ENCODE peak calls at places on chromosomes 4 and X, in six cellular contexts. J is mammary epithelial cell, S is GM12864, V is bronchial epithelial cell, D is astrocyte, H is A549. C is an unnamed sample.

GRCh38 chr4:145178740-145179139 is 1.6 kb downstream of the OTUD4 start:
- DNase-seq in J (peak), H (no peak), S (no peak), V (no peak), D (peak), C (no peak)

GRCh38 chr4:116599859-116600258 is 485.5 kb downstream of the TRAM1L1 start:
- DNase-seq in J (no peak), H (no peak), V (no peak), D (no peak), S (no peak), C (no peak)

GRCh38 chr4:99859618-99860017 is 34.6 kb downstream of the LAMTOR3 start:
- DNase-seq in V (no peak), J (no peak), D (no peak), S (no peak), H (no peak), C (no peak)

GRCh38 chrX:71128915-71129765 is 10.7 kb downstream of the MED12 start:
- DNase-seq in V (peak), H (peak), J (peak), S (no peak), D (peak), C (peak)

GRCh38 chr4:22416403-22416802 is 99.5 kb downstream of the ADGRA3 start:
- DNase-seq in D (peak), J (no peak), H (no peak), S (no peak), V (no peak), C (peak)

GRCh38 chr4:107801766-107802211 is 22.9 kb upstream of the SGMS2 start:
- DNase-seq in V (peak), H (no peak), J (peak), D (peak), S (no peak), C (no peak)

GRCh38 chr4:168208957-168209614 is 109.5 kb downstream of the DDX60 start:
- DNase-seq in H (no peak), J (no peak), S (no peak), V (no peak), D (no peak), C (no peak)

GRCh38 chrX:150902434-150903109 is 4.1 kb upstream of the CD99L2 start:
- DNase-seq in V (no peak), D (no peak), S (no peak), H (no peak), J (no peak), C (no peak)

GRCh38 chr4:5788144-5788543 is 77.1 kb downstream of the EVC start:
- DNase-seq in H (no peak), S (no peak), D (no peak), J (no peak), V (no peak), C (no peak)

GRCh38 chr4:2259036-2259540 is 2.8 kb downstream of the MXD4 start:
- DNase-seq in S (no peak), J (no peak), V (no peak), H (no peak), D (no peak), C (no peak)

GRCh38 chrX:21528076-21528475 is 130.1 kb downstream of the KLHL34 start:
- DNase-seq in V (peak), H (no peak), J (no peak), S (no peak), D (no peak), C (peak)

GRCh38 chr4:119084503-119084902 is 51.1 kb upstream of the MYOZ2 start:
- DNase-seq in S (no peak), H (no peak), D (no peak), J (no peak), V (no peak), C (no peak)

GRCh38 chrX:63686878-63687714 is 97.9 kb downstream of the ARHGEF9 start:
- DNase-seq in S (peak), V (peak), H (peak), J (peak), D (peak), C (peak)

GRCh38 chr4:143700060-143700419 is 435 bp downstream of the FREM3 start:
- DNase-seq in H (no peak), J (peak), D (peak), S (no peak), V (no peak), C (peak)

GRCh38 chr4:16253127-16253960 is 27.1 kb upstream of the TAPT1 start:
- DNase-seq in J (peak), H (peak), D (peak), V (peak), S (no peak), C (peak)

GRCh38 chrX:8743126-8743732 is 11.3 kb upstream of the ANOS1 start:
- DNase-seq in H (no peak), S (no peak), J (peak), V (no peak), D (no peak), C (peak)

GRCh38 chrX:72621619-72622485 is 49.2 kb upstream of the HDAC8 start:
- DNase-seq in J (peak), S (peak), H (peak), D (peak), V (peak), C (peak)

GRCh38 chr4:167623241-167623572 is 388.9 kb upstream of the SPOCK3 start:
- DNase-seq in S (no peak), H (no peak), D (no peak), J (no peak), V (no peak), C (no peak)

GRCh38 chr4:142656178-142656577 is 189.9 kb downstream of the INPP4B start:
- DNase-seq in S (no peak), H (no peak), V (no peak), J (peak), D (peak), C (peak)

GRCh38 chr4:145937990-145938611 is 522 bp downstream of the ZNF827 start:
- DNase-seq in H (no peak), D (peak), S (no peak), V (peak), J (peak), C (peak)

GRCh38 chrX:7925867-7926472 is 1.2 kb downstream of the PNPLA4 start:
- DNase-seq in H (peak), J (peak), D (peak), V (peak), S (peak), C (peak)

GRCh38 chr4:37562592-37562991 is 123.6 kb downstream of the RELL1 start:
- DNase-seq in D (peak), S (no peak), H (no peak), V (peak), J (peak), C (peak)

GRCh38 chr4:114558446-114559020 is 40.1 kb upstream of the UGT8 start:
- DNase-seq in H (no peak), S (no peak), J (peak), V (no peak), D (no peak), C (no peak)

GRCh38 chr4:25839687-25840086 is 23.1 kb downstream of the SEL1L3 start:
- DNase-seq in J (no peak), S (no peak), V (no peak), H (no peak), D (peak), C (no peak)

GRCh38 chr4:23959401-23960148 is 69.7 kb upstream of the PPARGC1A start:
- DNase-seq in H (no peak), D (no peak), V (peak), S (no peak), J (no peak), C (no peak)

GRCh38 chr4:114366368-114366767 is 232.2 kb upstream of the UGT8 start:
- DNase-seq in J (no peak), S (no peak), V (no peak), D (no peak), H (no peak), C (no peak)

GRCh38 chrX:356385-357034 is 30.2 kb downstream of the PPP2R3B start:
- DNase-seq in V (no peak), J (no peak), D (peak), H (no peak), S (no peak), C (no peak)

GRCh38 chrX:44731160-44731559 is 112.7 kb upstream of the DUSP21 start:
- DNase-seq in D (no peak), S (no peak), J (peak), V (peak), H (no peak), C (peak)

GRCh38 chr4:122814426-122814825 is 12.2 kb upstream of the FGF2 start:
- DNase-seq in S (peak), H (no peak), V (no peak), D (no peak), J (no peak), C (no peak)

GRCh38 chrX:55151199-55151598 is 62.4 kb downstream of the PAGE2 start:
- DNase-seq in S (no peak), D (no peak), V (no peak), H (no peak), J (no peak), C (no peak)

GRCh38 chr4:72295966-72296557 is 264.3 kb downstream of the NPFFR2 start:
- DNase-seq in S (no peak), J (peak), H (peak), V (peak), D (peak), C (peak)

GRCh38 chr4:26622913-26623312 is 39.0 kb downstream of the TBC1D19 start:
- DNase-seq in S (no peak), J (no peak), D (no peak), V (no peak), H (no peak), C (peak)

GRCh38 chr4:18756661-18757060 is 735.1 kb upstream of the LCORL start:
- DNase-seq in D (no peak), J (no peak), V (peak), H (no peak), S (no peak), C (no peak)

GRCh38 chr4:129064717-129065116 is 28.6 kb downstream of the SCLT1 start:
- DNase-seq in V (peak), D (peak), J (peak), H (no peak), S (no peak), C (peak)

GRCh38 chrX:49257074-49257790 is 7.3 kb downstream of the FOXP3 start:
- DNase-seq in V (no peak), H (no peak), J (no peak), D (no peak), S (no peak), C (no peak)

GRCh38 chr4:76563804-76564468 is 128.9 kb downstream of the SHROOM3 start:
- DNase-seq in V (no peak), D (no peak), H (no peak), J (no peak), S (no peak), C (no peak)

GRCh38 chr4:180960758-180961401 is 1282.3 kb upstream of the TENM3 start:
- DNase-seq in D (no peak), J (no peak), S (no peak), H (no peak), V (no peak), C (no peak)

GRCh38 chr4:38281416-38282071 is 321.3 kb downstream of the PTTG2 start:
- DNase-seq in H (no peak), V (peak), S (no peak), J (peak), D (peak), C (peak)

GRCh38 chr4:100188829-100189228 is 1.4 kb downstream of the DDIT4L start:
- DNase-seq in D (no peak), S (no peak), V (no peak), J (peak), H (no peak), C (no peak)

DNA sequence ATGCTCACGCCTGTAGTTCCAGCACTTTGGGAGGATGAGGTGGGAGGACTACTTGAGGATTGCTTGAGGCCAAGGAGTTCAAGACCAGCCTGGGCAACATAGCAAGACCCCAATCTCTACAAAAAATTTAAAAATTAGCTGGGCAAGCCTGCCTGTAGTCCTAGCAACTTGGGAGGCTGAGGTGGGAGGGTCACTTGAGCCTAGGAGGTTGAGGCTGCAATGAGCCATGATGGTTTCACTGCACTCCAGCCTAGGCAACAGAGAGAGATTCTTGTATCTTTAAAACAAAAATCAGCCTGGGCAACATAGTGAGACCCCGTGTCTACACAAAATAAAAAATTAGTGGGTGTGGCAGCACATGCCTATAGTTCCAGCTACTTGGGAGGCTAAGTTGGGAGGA is 1.9 kb downstream of the ZNF41 start:
- DNase-seq in V (no peak), J (no peak), S (no peak), H (no peak), D (no peak), C (no peak)
- TF ChIP-seq CTCF in V (no peak), J (no peak), S (no peak), H (no peak), D (no peak), C (no peak)

GRCh38 chr4:95293014-95293413 is 255.8 kb downstream of the UNC5C start:
- DNase-seq in S (no peak), J (peak), D (peak), V (no peak), H (no peak), C (peak)
- H3K4me3 ChIP-seq in S (no peak), J (no peak), D (no peak), V (no peak), H (no peak), C (no peak)

GRCh38 chr4:95544433-95545103 is 4.2 kb downstream of the UNC5C start:
- DNase-seq in J (peak), S (no peak), D (no peak), H (no peak), V (no peak), C (no peak)
- TF ChIP-seq CTCF in J (peak), S (no peak), D (no peak), H (no peak), V (no peak), C (peak)

GRCh38 chrX:107507093-107507743 is 57.8 kb downstream of the FRMPD3 start:
- DNase-seq in D (no peak), H (no peak), S (no peak), V (no peak), J (no peak), C (no peak)
- H3K4me3 ChIP-seq in D (no peak), H (peak), S (no peak), V (no peak), J (no peak), C (no peak)